ENCODE peak calls at places on chromosome 11, in four cellular contexts. A is HepG2, D is A549, J is K562. O is an unnamed sample.

GRCh38 chr11:95676280-95676679 is 113.3 kb downstream of the FAM76B start:
- DNase-seq in A (no peak), D (no peak), J (no peak), O (no peak)

GRCh38 chr11:24859801-24860300 is 363.0 kb downstream of the LUZP2 start:
- DNase-seq in A (no peak), D (no peak), J (no peak), O (no peak)

GRCh38 chr11:116454020-116454645 is 318.7 kb downstream of the BUD13 start:
- DNase-seq in A (peak), D (peak), J (peak), O (no peak)

GRCh38 chr11:68778205-68778604 is 26.9 kb upstream of the TESMIN start:
- DNase-seq in A (no peak), D (no peak), J (no peak), O (no peak)

GRCh38 chr11:135015966-135016365 is 603.9 kb upstream of the B3GAT1 start:
- DNase-seq in A (no peak), D (no peak), J (no peak), O (no peak)

GRCh38 chr11:34311126-34311525 is 46.7 kb downstream of the ABTB2 start:
- DNase-seq in A (no peak), D (no peak), J (no peak), O (no peak)

GRCh38 chr11:62882428-62882742 is 1.7 kb downstream of the SLC3A2 start:
- DNase-seq in A (no peak), D (no peak), J (no peak), O (no peak)

GRCh38 chr11:41836426-41836825 is 377.0 kb upstream of the LRRC4C start:
- DNase-seq in A (no peak), D (no peak), J (no peak), O (no peak)

GRCh38 chr11:123580557-123581275 is 73.7 kb downstream of the SCN3B start:
- DNase-seq in A (peak), D (peak), J (peak), O (peak)

GRCh38 chr11:9525116-9525515 is 48.4 kb upstream of the WEE1 start:
- DNase-seq in A (no peak), D (no peak), J (no peak), O (no peak)

GRCh38 chr11:13535819-13536218 is 40.0 kb upstream of the PTH start:
- DNase-seq in A (peak), D (no peak), J (peak), O (peak)

GRCh38 chr11:127926721-127927120 is 660.6 kb downstream of the ETS1 start:
- DNase-seq in A (no peak), D (no peak), J (no peak), O (no peak)

GRCh38 chr11:28448186-28448585 is 340.0 kb downstream of the METTL15 start:
- DNase-seq in A (no peak), D (no peak), J (no peak), O (no peak)

GRCh38 chr11:34654491-34655334 is 33.8 kb downstream of the EHF start:
- DNase-seq in A (peak), D (peak), J (no peak), O (no peak)

GRCh38 chr11:34356918-34357645 is 728 bp downstream of the ABTB2 start:
- DNase-seq in A (no peak), D (no peak), J (peak), O (no peak)

GRCh38 chr11:16789061-16789415 is 50.6 kb downstream of the C11orf58 start:
- DNase-seq in A (no peak), D (no peak), J (no peak), O (no peak)

GRCh38 chr11:127330044-127330443 is 329.5 kb upstream of the KIRREL3 start:
- DNase-seq in A (no peak), D (no peak), J (no peak), O (no peak)

GRCh38 chr11:86910592-86910991 is 44.6 kb downstream of the FZD4 start:
- DNase-seq in A (no peak), D (peak), J (no peak), O (no peak)

GRCh38 chr11:34960277-34960676 is 43.9 kb downstream of the PDHX start:
- DNase-seq in A (no peak), D (no peak), J (no peak), O (no peak)

GRCh38 chr11:8338138-8338537 is 74.5 kb upstream of the LMO1 start:
- DNase-seq in A (peak), D (peak), J (peak), O (peak)

GRCh38 chr11:112902411-112903011 is 58.7 kb upstream of the NCAM1 start:
- DNase-seq in A (no peak), D (no peak), J (no peak), O (no peak)

GRCh38 chr11:129257512-129257911 is 65.4 kb upstream of the ARHGAP32 start:
- DNase-seq in A (no peak), D (no peak), J (no peak), O (no peak)

GRCh38 chr11:85651118-85651517 is 3.4 kb downstream of the TMEM126A start:
- DNase-seq in A (no peak), D (no peak), J (no peak), O (no peak)

GRCh38 chr11:6062691-6063358 is 32.3 kb upstream of the OR56A1 start:
- DNase-seq in A (no peak), D (no peak), J (no peak), O (no peak)

DNA sequence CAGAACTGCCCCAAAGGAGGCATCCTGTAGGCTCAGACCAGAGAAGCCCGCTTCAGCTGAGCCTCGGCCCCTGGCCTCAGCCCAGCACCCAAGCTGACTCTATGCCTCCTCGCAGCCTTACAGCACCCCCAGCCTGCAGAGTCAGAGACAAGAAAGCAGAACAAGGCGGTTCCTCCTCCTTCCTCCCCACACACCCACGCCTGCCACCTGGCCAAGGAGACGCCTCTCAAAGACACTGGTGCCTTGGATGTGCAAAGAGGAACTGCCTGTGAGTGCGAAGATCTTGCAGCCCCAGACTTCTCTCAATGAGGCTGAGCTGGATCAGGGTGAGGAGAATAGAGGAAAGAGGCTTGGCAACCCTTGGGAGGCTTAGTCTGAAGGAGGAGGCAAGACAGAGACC is 60.2 kb downstream of the PDE2A start:
- DNase-seq in A (no peak), D (no peak), J (peak), O (no peak)
- TF ChIP-seq PHF8 in A (no peak), D (no peak), J (no peak), O (no peak)

GRCh38 chr11:133830931-133831907 is 14.1 kb downstream of the SPATA19 start:
- DNase-seq in A (no peak), D (no peak), J (no peak), O (peak)
- TF ChIP-seq KDM1A in A (no peak), D (no peak), J (no peak), O (no peak)

GRCh38 chr11:70174846-70175764 is 28.0 kb upstream of the FADD start:
- DNase-seq in A (no peak), D (no peak), J (no peak), O (no peak)

GRCh38 chr11:70173018-70173417 is 30.1 kb upstream of the FADD start:
- DNase-seq in A (peak), D (no peak), J (no peak), O (no peak)

GRCh38 chr11:70180906-70181305 is 22.2 kb upstream of the FADD start:
- DNase-seq in A (no peak), D (no peak), J (no peak), O (no peak)

GRCh38 chr11:70182266-70182665 is 20.8 kb upstream of the FADD start:
- DNase-seq in A (no peak), D (no peak), J (no peak), O (no peak)

DNA sequence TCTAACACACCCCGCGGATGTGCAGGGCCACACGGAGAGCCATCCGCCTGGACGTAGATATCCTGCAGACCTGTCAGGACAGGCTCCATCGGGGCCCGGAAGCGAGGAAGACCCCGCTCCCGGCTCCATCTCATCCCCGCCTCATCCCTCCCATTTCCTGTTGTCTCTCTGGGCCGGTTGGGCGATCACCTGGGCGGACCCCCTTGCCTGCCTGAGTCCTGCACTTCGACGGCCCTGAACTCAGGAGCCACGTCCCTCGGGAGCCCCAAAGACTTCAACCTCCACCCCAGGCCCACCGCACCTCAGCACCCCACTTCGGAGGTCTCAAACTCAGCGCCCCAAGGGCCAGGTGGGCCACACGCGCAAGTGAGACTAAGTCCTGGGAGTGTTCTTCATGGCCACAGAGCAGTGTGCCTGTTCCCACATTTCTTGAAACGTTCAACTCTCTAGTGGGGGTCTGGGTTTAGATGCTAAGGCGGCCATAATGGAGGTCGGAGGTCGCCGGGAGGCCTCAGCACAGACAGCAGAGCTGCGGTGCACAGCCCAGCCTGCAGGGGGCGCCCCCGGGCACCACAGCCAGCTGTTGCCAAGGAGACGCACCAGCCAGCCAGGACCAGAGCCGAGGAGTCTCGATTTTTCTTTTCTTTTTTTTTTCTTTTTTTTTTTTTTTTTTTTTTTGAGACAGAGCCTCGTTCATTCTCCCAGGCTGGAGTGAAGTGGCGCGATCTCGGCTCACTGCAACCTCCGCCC is 26.0 kb upstream of the FADD start:
- DNase-seq in A (peak), D (peak), J (peak), O (peak)
- TF ChIP-seq PHF8 in A (no peak), D (no peak), J (no peak), O (no peak)

GRCh38 chr11:811446-812245 is 1.9 kb downstream of the RPLP2 start:
- DNase-seq in A (no peak), D (no peak), J (peak), O (no peak)
- TF ChIP-seq KDM1A in A (no peak), D (no peak), J (no peak), O (no peak)

DNA sequence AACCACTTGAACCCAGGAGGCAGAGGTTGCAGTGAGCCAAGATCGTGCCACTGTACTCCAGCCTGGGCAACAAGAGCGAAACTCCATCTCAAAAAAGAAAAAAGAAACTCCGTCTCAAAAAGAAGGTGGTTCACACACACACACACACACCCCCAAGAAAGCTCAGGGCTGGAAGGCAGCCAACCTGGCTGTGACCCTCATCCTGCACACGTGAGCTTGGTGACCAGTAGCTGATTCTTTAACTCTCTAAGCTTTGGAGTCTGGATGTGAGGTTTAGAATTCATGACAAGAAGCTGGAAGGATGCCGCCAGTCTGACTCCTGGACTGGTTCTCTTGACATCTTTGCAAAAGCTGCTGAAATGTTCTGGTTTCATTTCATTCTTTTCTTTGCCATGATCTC is 1.9 kb upstream of the RNH1 start:
- DNase-seq in A (no peak), D (no peak), J (no peak), O (no peak)
- TF ChIP-seq PHF8 in A (no peak), D (no peak), J (no peak), O (no peak)

GRCh38 chr11:75263944-75264349 is 23.4 kb downstream of the TPBGL start:
- DNase-seq in A (no peak), D (no peak), J (no peak), O (no peak)

GRCh38 chr11:75262961-75263852 is 22.6 kb downstream of the TPBGL start:
- DNase-seq in A (no peak), D (no peak), J (no peak), O (no peak)

GRCh38 chr11:75261902-75262361 is 21.4 kb downstream of the TPBGL start:
- DNase-seq in A (no peak), D (no peak), J (no peak), O (no peak)

GRCh38 chr11:75261474-75261847 is 20.9 kb downstream of the TPBGL start:
- DNase-seq in A (no peak), D (no peak), J (no peak), O (no peak)

DNA sequence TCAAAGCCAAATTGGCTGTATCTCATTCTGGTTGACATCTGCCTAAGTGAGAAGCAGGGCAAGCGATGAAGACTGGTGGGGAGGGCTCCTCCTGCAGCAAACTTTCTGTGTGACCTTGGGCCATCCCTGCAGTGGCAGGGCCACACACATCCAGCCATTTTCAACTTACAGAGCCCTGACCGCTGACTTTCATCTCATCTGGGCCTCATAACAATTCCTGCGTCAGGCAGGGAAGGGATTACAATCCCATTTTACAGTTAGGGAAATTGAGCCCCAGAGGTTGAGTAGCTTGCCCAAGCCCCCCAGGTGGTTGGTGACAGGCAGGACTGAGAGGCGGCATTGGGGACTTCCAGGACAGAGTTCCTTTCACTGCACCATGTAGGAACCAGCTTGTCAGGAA is 21.9 kb downstream of the TPBGL start:
- DNase-seq in A (no peak), D (no peak), J (no peak), O (no peak)
- TF ChIP-seq KDM1A in A (no peak), D (no peak), J (no peak), O (no peak)

GRCh38 chr11:26901162-26901561 is 92.8 kb upstream of the FIBIN start:
- DNase-seq in A (no peak), D (no peak), J (no peak), O (no peak)
- TF ChIP-seq PHF8 in A (no peak), D (no peak), J (no peak), O (no peak)

GRCh38 chr11:44229003-44229570 is 80.9 kb downstream of the ALX4 start:
- DNase-seq in A (no peak), D (no peak), J (no peak), O (no peak)
- TF ChIP-seq KDM1A in A (no peak), D (no peak), J (no peak), O (no peak)

DNA sequence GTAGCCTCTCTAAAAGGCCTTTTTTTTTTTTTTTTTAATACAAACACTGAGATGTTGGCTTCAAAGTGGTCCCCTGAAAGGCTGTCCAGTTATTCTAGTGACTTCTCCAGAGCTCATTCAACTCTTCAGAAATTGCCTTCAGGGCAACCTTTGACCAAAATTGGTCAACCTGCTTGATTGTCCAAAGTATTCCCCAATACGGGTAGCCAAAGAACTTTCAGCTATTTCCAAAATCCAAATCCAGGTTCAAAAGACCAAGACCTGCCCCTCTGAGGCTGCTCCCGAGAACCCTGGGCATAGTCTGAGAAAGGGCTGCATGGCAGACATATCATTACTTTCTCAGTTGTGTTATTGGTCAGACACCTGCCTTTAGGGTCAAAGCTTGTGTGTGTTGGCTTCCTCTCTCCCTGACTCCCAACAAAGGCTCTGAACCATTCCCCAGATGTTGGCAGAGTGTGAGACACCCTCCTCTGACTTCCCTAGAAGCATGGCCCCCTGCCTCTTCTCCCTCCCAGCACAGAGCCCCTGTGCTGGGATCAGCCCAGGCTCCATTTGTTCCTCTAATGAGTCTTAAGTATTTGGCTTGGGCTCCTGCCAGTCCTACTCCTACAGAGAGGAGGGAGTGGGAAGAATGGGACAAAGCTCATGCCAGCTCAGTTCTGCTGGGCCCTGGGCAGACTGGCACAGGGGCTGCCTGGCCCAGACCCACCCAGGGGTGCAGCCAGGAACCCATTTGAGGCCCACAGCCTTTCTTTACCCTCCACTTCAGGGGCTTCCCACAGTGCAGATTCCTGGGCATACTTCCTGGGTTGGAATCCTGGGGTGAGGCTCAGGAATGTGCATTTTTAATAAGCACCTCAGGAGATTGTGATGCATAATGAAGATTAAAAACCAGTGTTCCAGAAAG is 30.3 kb downstream of the TNKS1BP1 start:
- DNase-seq in A (no peak), D (no peak), J (no peak), O (no peak)
- TF ChIP-seq PHF8 in A (no peak), D (no peak), J (no peak), O (no peak)

O was measured in H1.